ENCODE peak calls at places on chromosome 17, in six cellular contexts. X is SJSA1, V is uterus, L is PC-9, D is neuronal stem cell, Q is fibroblast of lung. B is an unnamed sample. For H3K9me3, the result is how much of the 10 kb centered on the place peaks cover.

GRCh38 chr17:39754161-39754957 is 16.6 kb downstream of the GRB7 start:
- DNase-seq in Q (peak), L (peak), V (peak), X (peak), D (peak), B (peak)

GRCh38 chr17:82674656-82675475 is 23.6 kb downstream of the RAB40B start:
- DNase-seq in Q (no peak), L (no peak), D (no peak), X (no peak), V (no peak), B (no peak)

GRCh38 chr17:38879878-38880727 is 10.2 kb downstream of the LASP1 start:
- DNase-seq in V (peak), Q (peak), L (peak), D (no peak), X (peak), B (peak)

GRCh38 chr17:50062323-50063243 is 6.7 kb downstream of the ITGA3 start:
- DNase-seq in L (peak), Q (peak), V (peak), X (peak), D (no peak), B (peak)

GRCh38 chr17:71740866-71741265 is 380.0 kb upstream of the SOX9 start:
- DNase-seq in Q (no peak), D (no peak), L (no peak), X (no peak), V (no peak), B (no peak)

GRCh38 chr17:50212121-50212843 is 10.9 kb upstream of the COL1A1 start:
- DNase-seq in X (peak), Q (peak), D (no peak), L (no peak), V (peak), B (no peak)

GRCh38 chr17:65074778-65075250 is 18.3 kb upstream of the GNA13 start:
- DNase-seq in X (peak), V (peak), L (no peak), D (no peak), Q (peak), B (peak)

GRCh38 chr17:51391992-51392654 is 131.8 kb downstream of the UTP18 start:
- DNase-seq in X (no peak), Q (no peak), V (no peak), D (no peak), L (no peak), B (no peak)

GRCh38 chr17:17664073-17664470 is 17.2 kb upstream of the RAI1 start:
- DNase-seq in D (no peak), X (no peak), V (no peak), L (no peak), Q (no peak), B (no peak)

GRCh38 chr17:77420804-77421634 is 280.2 kb downstream of the SEC14L1 start:
- DNase-seq in L (peak), X (peak), D (no peak), Q (peak), V (peak), B (no peak)

GRCh38 chr17:29237476-29238132 is 9.1 kb upstream of the CRYBA1 start:
- DNase-seq in D (no peak), X (no peak), L (no peak), Q (peak), V (no peak), B (no peak)

GRCh38 chr17:49557204-49558024 is 18.3 kb upstream of the NXPH3 start:
- DNase-seq in L (peak), V (no peak), Q (peak), D (no peak), X (no peak), B (no peak)

GRCh38 chr17:83200231-83200699 is 120.9 kb downstream of the METRNL start:
- DNase-seq in L (peak), Q (no peak), X (no peak), V (peak), D (no peak), B (peak)

GRCh38 chr17:78803161-78803845 is 21.2 kb upstream of the CYTH1 start:
- DNase-seq in D (no peak), L (no peak), X (no peak), V (no peak), Q (no peak), B (no peak)

GRCh38 chr17:213286-214105 is 32.0 kb upstream of the DOC2B start:
- DNase-seq in Q (no peak), V (no peak), L (no peak), X (no peak), D (no peak), B (no peak)

GRCh38 chr17:42117397-42118125 is 3.6 kb downstream of the KAT2A start:
- DNase-seq in L (no peak), Q (no peak), X (no peak), V (no peak), D (no peak), B (no peak)
- H3K9me3 ChIP-seq in L (under half), Q (under half), X (under half), V (under half), D (under half), B (under half)

GRCh38 chr17:41775394-41776226 is 10.9 kb downstream of the JUP start:
- DNase-seq in L (no peak), D (peak), Q (no peak), X (peak), V (no peak), B (peak)

GRCh38 chr17:41777157-41777578 is 9.3 kb downstream of the JUP start:
- DNase-seq in V (no peak), D (no peak), Q (no peak), X (no peak), L (no peak), B (peak)

GRCh38 chr17:41781404-41782110 is 5.0 kb downstream of the JUP start:
- DNase-seq in V (no peak), D (no peak), X (no peak), Q (no peak), L (no peak), B (no peak)

GRCh38 chr17:41779954-41780353 is 6.6 kb downstream of the JUP start:
- DNase-seq in D (no peak), X (no peak), V (no peak), L (no peak), Q (no peak), B (no peak)

DNA sequence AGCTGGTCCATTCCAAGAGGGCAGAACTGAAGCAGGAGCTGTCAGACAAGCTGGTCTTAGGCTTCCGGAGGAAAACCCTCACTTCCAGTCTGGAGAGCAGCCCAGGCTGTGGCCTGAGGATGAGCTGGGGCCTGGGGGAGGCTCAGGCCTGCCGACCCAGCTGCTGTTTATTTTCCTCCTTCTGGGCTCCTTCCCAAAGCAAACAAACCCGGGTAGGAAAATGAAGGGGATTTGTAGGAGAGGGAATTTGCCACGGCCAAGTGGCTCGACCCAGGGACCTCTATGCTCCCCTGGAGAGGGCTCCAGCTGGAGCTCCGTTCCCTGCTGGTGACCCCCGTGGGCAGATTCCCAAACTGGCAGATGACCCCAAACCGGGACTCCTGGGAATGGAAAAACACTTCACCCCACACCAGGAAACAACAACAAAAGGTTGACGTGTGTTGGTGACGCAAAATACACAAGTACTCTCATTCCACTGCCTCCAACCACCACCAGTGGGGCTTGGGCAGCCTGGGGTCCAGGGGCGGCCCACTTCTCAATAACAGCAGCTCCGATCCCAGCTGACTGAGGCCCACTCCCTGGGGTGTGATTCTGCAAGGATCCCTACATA is 8.8 kb downstream of the JUP start:
- DNase-seq in X (peak), D (no peak), V (peak), L (peak), Q (peak), B (peak)
- H3K4me3 ChIP-seq in X (no peak), D (no peak), V (no peak), L (no peak), Q (no peak), B (no peak)

GRCh38 chr17:22599322-22599721 is 907.0 kb downstream of the KCNJ18 start:
- DNase-seq in V (no peak), X (no peak), Q (no peak), D (no peak), L (no peak), B (no peak)
- H3K9me3 ChIP-seq in V (under half), X (under half), Q (under half), D (under half), L (under half), B (under half)

DNA sequence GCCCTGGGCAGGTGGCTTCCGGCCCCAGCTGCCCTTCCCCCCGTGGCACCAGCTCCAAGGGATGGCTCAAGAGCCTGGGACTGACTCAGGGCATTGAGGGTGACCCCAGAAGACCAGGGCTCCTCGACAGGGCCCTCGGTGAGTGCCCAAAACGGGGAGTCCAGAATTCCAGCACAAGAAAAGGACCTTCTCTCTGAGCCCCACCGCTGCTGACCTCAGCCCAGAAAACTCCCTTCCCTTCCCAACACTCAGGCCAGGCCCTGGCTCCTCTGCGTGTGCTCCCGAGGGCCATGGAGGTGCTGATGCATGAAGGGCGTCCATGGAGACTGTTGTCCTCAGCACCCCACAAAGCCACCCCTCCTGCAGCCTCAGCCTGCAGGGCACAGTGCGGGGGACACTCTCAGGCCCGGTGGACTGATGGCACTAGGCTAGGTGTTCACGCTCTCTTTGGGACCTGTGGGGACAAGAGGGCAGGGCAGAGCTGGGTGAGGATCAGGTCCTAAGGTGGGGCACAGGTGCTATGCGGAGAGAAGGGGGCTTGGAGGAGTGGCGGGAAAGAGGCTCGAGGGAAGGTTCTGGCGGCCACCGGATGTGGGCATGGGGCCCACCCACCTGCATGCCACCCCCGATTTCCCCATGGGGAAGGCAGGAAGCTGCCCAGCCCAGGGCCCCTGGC is 4.3 kb upstream of the TSPOAP1 start:
- DNase-seq in D (no peak), Q (no peak), L (no peak), X (no peak), V (no peak), B (no peak)
- H3K4me3 ChIP-seq in D (no peak), Q (no peak), L (no peak), X (no peak), V (no peak), B (no peak)

GRCh38 chr17:52673791-52674190 is 515.3 kb upstream of the CA10 start:
- DNase-seq in L (no peak), Q (no peak), V (no peak), X (no peak), D (no peak), B (no peak)
- H3K9me3 ChIP-seq in L (under half), Q (under half), V (under half), X (under half), D (under half), B (under half)

GRCh38 chr17:15309236-15309635 is 32.2 kb downstream of the TEKT3 start:
- DNase-seq in V (no peak), X (no peak), D (no peak), L (no peak), Q (no peak), B (no peak)

GRCh38 chr17:15308758-15309157 is 32.6 kb downstream of the TEKT3 start:
- DNase-seq in V (no peak), L (no peak), D (no peak), Q (no peak), X (no peak), B (no peak)

GRCh38 chr17:15303851-15304250 is 37.5 kb downstream of the TEKT3 start:
- DNase-seq in X (no peak), L (no peak), D (no peak), Q (no peak), V (no peak), B (no peak)

GRCh38 chr17:15307686-15308085 is 33.7 kb downstream of the TEKT3 start:
- DNase-seq in L (no peak), Q (peak), D (no peak), V (peak), X (no peak), B (no peak)

DNA sequence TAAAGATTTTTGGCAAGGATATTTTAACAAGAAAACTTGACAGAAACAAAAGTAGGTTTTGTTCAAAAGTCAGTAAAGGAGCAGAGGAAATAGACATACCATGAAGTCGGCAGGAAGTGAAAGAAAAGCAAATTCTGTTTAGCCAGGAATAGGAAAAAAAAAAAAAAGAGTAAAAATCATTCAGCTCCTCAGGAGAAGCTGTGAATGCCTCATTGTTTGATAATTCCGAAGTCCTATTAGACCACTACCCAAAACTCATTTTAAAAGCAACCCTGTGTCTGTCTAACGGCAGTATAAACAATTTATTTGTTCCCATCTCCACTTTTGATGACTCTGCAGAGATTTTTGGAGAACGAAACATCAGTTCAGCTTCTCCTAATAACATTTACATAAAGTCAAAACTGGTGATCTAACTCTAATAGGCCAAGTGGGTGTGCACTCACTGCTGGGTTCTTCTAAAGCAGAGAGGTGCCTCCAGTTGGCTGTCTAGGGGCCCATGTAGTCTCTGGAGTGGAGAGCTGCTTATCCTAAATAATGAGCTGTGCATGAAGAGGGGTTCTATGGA is 34.9 kb downstream of the TEKT3 start:
- DNase-seq in Q (peak), L (no peak), X (peak), D (no peak), V (no peak), B (no peak)
- H3K4me3 ChIP-seq in Q (peak), L (no peak), X (peak), D (no peak), V (no peak), B (peak)

GRCh38 chr17:13474073-13474800 is 127.5 kb downstream of the HS3ST3A1 start:
- DNase-seq in Q (no peak), L (no peak), D (no peak), V (no peak), X (no peak), B (no peak)
- H3K9me3 ChIP-seq in Q (under half), L (under half), D (under half), V (under half), X (under half), B (under half)

B was measured in right cardiac atrium.